ENCODE peak calls at places on chromosomes 13 and 19, in five cellular contexts. One of them, this sample, is unnamed.

GRCh38 chr19:12794196-12794921 is 3.1 kb downstream of the JUNB start:
- DNase-seq in PC-3: peak
- DNase-seq in neural progenitor cell: no peak
- DNase-seq in OCI-LY7: no peak
- DNase-seq in SK-N-SH: no peak
- DNase-seq in this sample: no peak

GRCh38 chr19:46736544-46737274 is 9.1 kb upstream of the FKRP start:
- DNase-seq in SK-N-SH: no peak
- DNase-seq in neural progenitor cell: peak
- DNase-seq in PC-3: no peak
- DNase-seq in OCI-LY7: no peak
- DNase-seq in this sample: no peak

GRCh38 chr19:57769345-57770131 is at the start of gene ZNF586:
- DNase-seq in OCI-LY7: peak
- DNase-seq in neural progenitor cell: peak
- DNase-seq in SK-N-SH: peak
- DNase-seq in PC-3: peak
- DNase-seq in this sample: peak

GRCh38 chr19:12821761-12822160 is 12.6 kb downstream of the RTBDN start:
- DNase-seq in SK-N-SH: no peak
- DNase-seq in PC-3: peak
- DNase-seq in OCI-LY7: no peak
- DNase-seq in neural progenitor cell: no peak
- DNase-seq in this sample: no peak

GRCh38 chr19:8611890-8612806 is 1.6 kb upstream of the ADAMTS10 start:
- DNase-seq in SK-N-SH: no peak
- DNase-seq in OCI-LY7: no peak
- DNase-seq in neural progenitor cell: no peak
- DNase-seq in PC-3: peak
- DNase-seq in this sample: no peak

GRCh38 chr19:1942078-1942933 is 1.3 kb downstream of the CSNK1G2 start:
- DNase-seq in OCI-LY7: peak
- DNase-seq in neural progenitor cell: peak
- DNase-seq in PC-3: peak
- DNase-seq in SK-N-SH: peak
- DNase-seq in this sample: peak

GRCh38 chr13:64274481-64275217 is 2859.0 kb upstream of the PCDH20 start:
- DNase-seq in OCI-LY7: no peak
- DNase-seq in PC-3: no peak
- DNase-seq in neural progenitor cell: no peak
- DNase-seq in SK-N-SH: no peak
- DNase-seq in this sample: no peak

GRCh38 chr19:18414504-18415176 is 4.6 kb upstream of the SSBP4 start:
- DNase-seq in neural progenitor cell: peak
- DNase-seq in OCI-LY7: no peak
- DNase-seq in SK-N-SH: no peak
- DNase-seq in PC-3: no peak
- DNase-seq in this sample: no peak

GRCh38 chr13:65855276-65855675 is 1374.9 kb downstream of the PCDH9 start:
- DNase-seq in SK-N-SH: no peak
- DNase-seq in PC-3: no peak
- DNase-seq in OCI-LY7: no peak
- DNase-seq in neural progenitor cell: no peak
- DNase-seq in this sample: no peak

GRCh38 chr13:110024646-110024980 is 238.2 kb upstream of the IRS2 start:
- DNase-seq in PC-3: no peak
- DNase-seq in OCI-LY7: no peak
- DNase-seq in SK-N-SH: no peak
- DNase-seq in neural progenitor cell: no peak
- DNase-seq in this sample: no peak

GRCh38 chr13:77384999-77385398 is 58.1 kb upstream of the MYCBP2 start:
- DNase-seq in SK-N-SH: no peak
- DNase-seq in OCI-LY7: no peak
- DNase-seq in neural progenitor cell: no peak
- DNase-seq in PC-3: no peak
- DNase-seq in this sample: no peak

GRCh38 chr13:73169971-73170370 is 111.2 kb downstream of the KLF5 start:
- DNase-seq in PC-3: no peak
- DNase-seq in neural progenitor cell: no peak
- DNase-seq in SK-N-SH: no peak
- DNase-seq in OCI-LY7: peak
- DNase-seq in this sample: no peak

GRCh38 chr19:6271251-6271650 is 8.5 kb downstream of the MLLT1 start:
- DNase-seq in SK-N-SH: peak
- DNase-seq in OCI-LY7: no peak
- DNase-seq in PC-3: no peak
- DNase-seq in neural progenitor cell: no peak
- DNase-seq in this sample: no peak

GRCh38 chr19:4955274-4955673 is 13.6 kb upstream of the KDM4B start:
- DNase-seq in OCI-LY7: no peak
- DNase-seq in neural progenitor cell: no peak
- DNase-seq in SK-N-SH: no peak
- DNase-seq in PC-3: no peak
- DNase-seq in this sample: no peak

GRCh38 chr13:54210397-54211050 is 1181.9 kb downstream of the OLFM4 start:
- DNase-seq in neural progenitor cell: peak
- DNase-seq in SK-N-SH: no peak
- DNase-seq in PC-3: peak
- DNase-seq in OCI-LY7: no peak
- DNase-seq in this sample: no peak

GRCh38 chr19:42291437-42291815 is 10.5 kb upstream of the PRR19 start:
- DNase-seq in SK-N-SH: no peak
- DNase-seq in OCI-LY7: no peak
- DNase-seq in PC-3: no peak
- DNase-seq in neural progenitor cell: no peak
- DNase-seq in this sample: no peak

GRCh38 chr13:111337741-111338140 is 17.3 kb downstream of the TEX29 start:
- DNase-seq in OCI-LY7: no peak
- DNase-seq in PC-3: no peak
- DNase-seq in SK-N-SH: no peak
- DNase-seq in neural progenitor cell: no peak
- DNase-seq in this sample: no peak

GRCh38 chr19:49233163-49233562 is 75.6 kb downstream of the TRPM4 start:
- DNase-seq in SK-N-SH: no peak
- DNase-seq in neural progenitor cell: no peak
- DNase-seq in OCI-LY7: no peak
- DNase-seq in PC-3: no peak
- DNase-seq in this sample: no peak

GRCh38 chr13:79741006-79741405 is 260.1 kb downstream of the NDFIP2 start:
- DNase-seq in SK-N-SH: peak
- DNase-seq in PC-3: no peak
- DNase-seq in OCI-LY7: no peak
- DNase-seq in neural progenitor cell: no peak
- DNase-seq in this sample: no peak

GRCh38 chr13:50167224-50167947 is 152.1 kb downstream of the KCNRG start:
- DNase-seq in OCI-LY7: no peak
- DNase-seq in PC-3: no peak
- DNase-seq in neural progenitor cell: no peak
- DNase-seq in SK-N-SH: no peak
- DNase-seq in this sample: no peak

GRCh38 chr13:44719857-44720671 is 143.9 kb upstream of the TSC22D1 start:
- DNase-seq in neural progenitor cell: no peak
- DNase-seq in SK-N-SH: no peak
- DNase-seq in OCI-LY7: no peak
- DNase-seq in PC-3: peak
- DNase-seq in this sample: no peak

GRCh38 chr19:12939292-12939606 is 840 bp downstream of the CALR start:
- DNase-seq in OCI-LY7: peak
- DNase-seq in neural progenitor cell: peak
- DNase-seq in SK-N-SH: no peak
- DNase-seq in PC-3: peak
- DNase-seq in this sample: peak

GRCh38 chr13:60267498-60268202 is 103.9 kb upstream of the DIAPH3 start:
- DNase-seq in SK-N-SH: no peak
- DNase-seq in OCI-LY7: peak
- DNase-seq in neural progenitor cell: peak
- DNase-seq in PC-3: no peak
- DNase-seq in this sample: no peak

GRCh38 chr13:99796175-99796819 is 175.3 kb downstream of the ZIC5 start:
- DNase-seq in neural progenitor cell: peak
- DNase-seq in PC-3: peak
- DNase-seq in OCI-LY7: peak
- DNase-seq in SK-N-SH: no peak
- DNase-seq in this sample: peak

GRCh38 chr19:3440082-3440481 is 40.2 kb downstream of the SMIM24 start:
- DNase-seq in neural progenitor cell: peak
- DNase-seq in OCI-LY7: peak
- DNase-seq in PC-3: peak
- DNase-seq in SK-N-SH: peak
- DNase-seq in this sample: peak

GRCh38 chr13:63107163-63107935 is 1691.7 kb upstream of the PCDH20 start:
- DNase-seq in SK-N-SH: no peak
- DNase-seq in OCI-LY7: no peak
- DNase-seq in PC-3: peak
- DNase-seq in neural progenitor cell: no peak
- DNase-seq in this sample: no peak

GRCh38 chr13:102097708-102098107 is 304.1 kb downstream of the FGF14 start:
- DNase-seq in SK-N-SH: no peak
- DNase-seq in neural progenitor cell: no peak
- DNase-seq in PC-3: no peak
- DNase-seq in OCI-LY7: no peak
- DNase-seq in this sample: no peak

GRCh38 chr13:93270769-93271753 is 44.5 kb downstream of the GPC6 start:
- DNase-seq in PC-3: no peak
- DNase-seq in neural progenitor cell: no peak
- DNase-seq in SK-N-SH: peak
- DNase-seq in OCI-LY7: no peak
- DNase-seq in this sample: no peak

GRCh38 chr13:37364024-37364423 is 234.5 kb downstream of the POSTN start:
- DNase-seq in neural progenitor cell: no peak
- DNase-seq in OCI-LY7: no peak
- DNase-seq in PC-3: no peak
- DNase-seq in SK-N-SH: no peak
- DNase-seq in this sample: no peak

GRCh38 chr19:10339380-10339960 is at the start of gene ICAM3:
- DNase-seq in PC-3: no peak
- DNase-seq in OCI-LY7: peak
- DNase-seq in SK-N-SH: no peak
- DNase-seq in neural progenitor cell: no peak
- DNase-seq in this sample: peak

GRCh38 chr19:12350185-12350889 is 15.1 kb downstream of the ZNF442 start:
- DNase-seq in SK-N-SH: no peak
- DNase-seq in neural progenitor cell: no peak
- DNase-seq in PC-3: no peak
- DNase-seq in OCI-LY7: no peak
- DNase-seq in this sample: no peak

GRCh38 chr13:34035676-34036325 is 217.9 kb downstream of the RFC3 start:
- DNase-seq in PC-3: peak
- DNase-seq in OCI-LY7: no peak
- DNase-seq in neural progenitor cell: no peak
- DNase-seq in SK-N-SH: no peak
- DNase-seq in this sample: no peak

GRCh38 chr13:94481966-94482365 is 2.5 kb upstream of the DCT start:
- DNase-seq in neural progenitor cell: no peak
- DNase-seq in OCI-LY7: no peak
- DNase-seq in PC-3: peak
- DNase-seq in SK-N-SH: no peak
- DNase-seq in this sample: no peak

DNA sequence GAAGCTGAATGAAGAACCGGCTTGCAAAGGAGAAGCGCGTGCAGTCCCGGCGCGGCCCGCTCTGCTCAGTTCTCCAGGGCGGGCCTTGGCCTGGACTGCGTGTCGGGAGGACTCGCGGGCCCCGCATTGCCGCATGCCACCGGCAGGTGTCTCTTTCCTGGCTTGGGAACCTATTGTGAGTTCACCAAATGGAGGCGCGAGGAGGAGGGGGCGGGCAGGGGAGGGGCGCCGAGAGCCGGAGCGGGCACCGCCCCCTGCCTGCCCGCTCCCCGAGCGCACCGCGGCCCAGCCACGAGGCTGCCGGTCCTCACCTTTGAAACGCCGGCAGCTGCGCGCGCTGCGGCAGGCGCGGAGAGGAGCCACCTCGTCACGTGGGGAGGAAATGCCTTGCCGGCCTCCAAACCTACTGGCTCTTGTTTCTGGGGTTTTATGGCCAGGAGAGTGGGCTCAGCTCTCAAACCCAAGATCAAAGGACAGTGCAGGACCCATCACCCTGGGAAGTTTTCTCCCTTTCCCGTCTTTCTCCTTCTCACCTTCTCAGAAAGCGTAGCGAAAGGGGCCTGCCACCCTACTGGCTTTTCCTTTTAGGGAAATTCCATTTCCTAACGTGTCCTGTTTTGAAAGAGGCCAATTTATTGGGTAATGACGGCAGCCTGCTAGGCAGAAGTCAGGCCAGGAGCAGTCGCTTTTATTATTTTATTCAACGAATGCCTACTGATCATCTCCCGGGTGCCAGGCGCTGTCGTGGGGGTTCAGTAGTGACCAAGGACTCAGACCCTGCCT is 13.8 kb upstream of the UBE2L5 start:
- DNase-seq in neural progenitor cell: peak
- DNase-seq in PC-3: peak
- DNase-seq in OCI-LY7: peak
- DNase-seq in SK-N-SH: peak
- DNase-seq in this sample: peak
- H3K4me3 ChIP-seq in neural progenitor cell: no peak
- H3K4me3 ChIP-seq in PC-3: peak
- H3K4me3 ChIP-seq in OCI-LY7: no peak
- H3K4me3 ChIP-seq in SK-N-SH: no peak
- H3K4me3 ChIP-seq in this sample: no peak

GRCh38 chr19:41276231-41276630 is 12.1 kb downstream of the HNRNPUL1 start:
- DNase-seq in OCI-LY7: no peak
- DNase-seq in neural progenitor cell: no peak
- DNase-seq in SK-N-SH: no peak
- DNase-seq in PC-3: no peak
- DNase-seq in this sample: no peak
- TF ChIP-seq CTCF in OCI-LY7: no peak
- TF ChIP-seq CTCF in neural progenitor cell: no peak
- TF ChIP-seq CTCF in SK-N-SH: no peak
- TF ChIP-seq CTCF in PC-3: no peak
- TF ChIP-seq CTCF in this sample: no peak

GRCh38 chr13:24642236-24642635 is 38.0 kb upstream of the ATP12A start:
- DNase-seq in SK-N-SH: no peak
- DNase-seq in OCI-LY7: no peak
- DNase-seq in neural progenitor cell: no peak
- DNase-seq in PC-3: no peak
- DNase-seq in this sample: no peak

GRCh38 chr13:24640752-24641151 is 39.5 kb upstream of the ATP12A start:
- DNase-seq in neural progenitor cell: no peak
- DNase-seq in SK-N-SH: no peak
- DNase-seq in PC-3: no peak
- DNase-seq in OCI-LY7: no peak
- DNase-seq in this sample: no peak

GRCh38 chr13:24648271-24648670 is 31.9 kb upstream of the ATP12A start:
- DNase-seq in PC-3: no peak
- DNase-seq in OCI-LY7: no peak
- DNase-seq in SK-N-SH: no peak
- DNase-seq in neural progenitor cell: no peak
- DNase-seq in this sample: no peak

GRCh38 chr13:24648983-24649684 is 31.1 kb upstream of the ATP12A start:
- DNase-seq in OCI-LY7: peak
- DNase-seq in neural progenitor cell: no peak
- DNase-seq in SK-N-SH: no peak
- DNase-seq in PC-3: no peak
- DNase-seq in this sample: no peak

GRCh38 chr13:24644051-24644450 is 36.2 kb upstream of the ATP12A start:
- DNase-seq in SK-N-SH: no peak
- DNase-seq in PC-3: peak
- DNase-seq in neural progenitor cell: no peak
- DNase-seq in OCI-LY7: no peak
- DNase-seq in this sample: no peak
- TF ChIP-seq EZH2phosphoT487 in SK-N-SH: no peak
- TF ChIP-seq EZH2phosphoT487 in PC-3: no peak
- TF ChIP-seq EZH2phosphoT487 in neural progenitor cell: no peak
- TF ChIP-seq EZH2phosphoT487 in OCI-LY7: no peak
- TF ChIP-seq EZH2phosphoT487 in this sample: no peak

GRCh38 chr19:33868076-33868735 is 71.5 kb downstream of the KCTD15 start:
- DNase-seq in PC-3: no peak
- DNase-seq in OCI-LY7: no peak
- DNase-seq in neural progenitor cell: no peak
- DNase-seq in SK-N-SH: peak
- DNase-seq in this sample: no peak
- H3K4me3 ChIP-seq in PC-3: no peak
- H3K4me3 ChIP-seq in OCI-LY7: no peak
- H3K4me3 ChIP-seq in neural progenitor cell: no peak
- H3K4me3 ChIP-seq in SK-N-SH: no peak
- H3K4me3 ChIP-seq in this sample: no peak